ENCODE peak calls at places on chromosomes 12 and 14, in five cellular contexts. One of them, this sample, is unnamed.

GRCh38 chr14:70796551-70796950 is 12.8 kb downstream of the MAP3K9 start:
- DNase-seq in lower leg skin: peak
- DNase-seq in fibroblast of the aortic adventitia: no peak
- DNase-seq in fibroblast of mammary gland: no peak
- DNase-seq in mammary epithelial cell: no peak
- DNase-seq in this sample: no peak

GRCh38 chr12:130706885-130707570 is 9.1 kb downstream of the RIMBP2 start:
- DNase-seq in lower leg skin: peak
- DNase-seq in fibroblast of the aortic adventitia: no peak
- DNase-seq in fibroblast of mammary gland: no peak
- DNase-seq in mammary epithelial cell: no peak
- DNase-seq in this sample: no peak

GRCh38 chr14:101039755-101040138 is 136.2 kb upstream of the RTL1 start:
- DNase-seq in lower leg skin: no peak
- DNase-seq in fibroblast of the aortic adventitia: no peak
- DNase-seq in fibroblast of mammary gland: no peak
- DNase-seq in mammary epithelial cell: no peak
- DNase-seq in this sample: no peak

GRCh38 chr14:32897724-32898064 is 41.0 kb upstream of the NPAS3 start:
- DNase-seq in lower leg skin: no peak
- DNase-seq in fibroblast of the aortic adventitia: no peak
- DNase-seq in fibroblast of mammary gland: no peak
- DNase-seq in mammary epithelial cell: no peak
- DNase-seq in this sample: no peak

GRCh38 chr12:85803231-85803630 is 33.0 kb downstream of the RASSF9 start:
- DNase-seq in lower leg skin: no peak
- DNase-seq in fibroblast of the aortic adventitia: peak
- DNase-seq in fibroblast of mammary gland: no peak
- DNase-seq in mammary epithelial cell: no peak
- DNase-seq in this sample: no peak

GRCh38 chr14:96564389-96564788 is 62.2 kb downstream of the PAPOLA start:
- DNase-seq in lower leg skin: no peak
- DNase-seq in fibroblast of the aortic adventitia: peak
- DNase-seq in fibroblast of mammary gland: peak
- DNase-seq in mammary epithelial cell: no peak
- DNase-seq in this sample: no peak

GRCh38 chr12:124734224-124734788 is 129.4 kb downstream of the SCARB1 start:
- DNase-seq in lower leg skin: no peak
- DNase-seq in fibroblast of the aortic adventitia: no peak
- DNase-seq in fibroblast of mammary gland: no peak
- DNase-seq in mammary epithelial cell: no peak
- DNase-seq in this sample: no peak

GRCh38 chr12:96880220-96880619 is 26.8 kb upstream of the NEDD1 start:
- DNase-seq in lower leg skin: no peak
- DNase-seq in fibroblast of the aortic adventitia: peak
- DNase-seq in fibroblast of mammary gland: peak
- DNase-seq in mammary epithelial cell: no peak
- DNase-seq in this sample: no peak

GRCh38 chr12:76927170-76927784 is 48.5 kb upstream of the CSRP2 start:
- DNase-seq in lower leg skin: no peak
- DNase-seq in fibroblast of the aortic adventitia: peak
- DNase-seq in fibroblast of mammary gland: peak
- DNase-seq in mammary epithelial cell: peak
- DNase-seq in this sample: no peak
- TF ChIP-seq CTCF in lower leg skin: no peak
- TF ChIP-seq CTCF in fibroblast of the aortic adventitia: peak
- TF ChIP-seq CTCF in fibroblast of mammary gland: peak
- TF ChIP-seq CTCF in mammary epithelial cell: peak
- TF ChIP-seq CTCF in this sample: peak

DNA sequence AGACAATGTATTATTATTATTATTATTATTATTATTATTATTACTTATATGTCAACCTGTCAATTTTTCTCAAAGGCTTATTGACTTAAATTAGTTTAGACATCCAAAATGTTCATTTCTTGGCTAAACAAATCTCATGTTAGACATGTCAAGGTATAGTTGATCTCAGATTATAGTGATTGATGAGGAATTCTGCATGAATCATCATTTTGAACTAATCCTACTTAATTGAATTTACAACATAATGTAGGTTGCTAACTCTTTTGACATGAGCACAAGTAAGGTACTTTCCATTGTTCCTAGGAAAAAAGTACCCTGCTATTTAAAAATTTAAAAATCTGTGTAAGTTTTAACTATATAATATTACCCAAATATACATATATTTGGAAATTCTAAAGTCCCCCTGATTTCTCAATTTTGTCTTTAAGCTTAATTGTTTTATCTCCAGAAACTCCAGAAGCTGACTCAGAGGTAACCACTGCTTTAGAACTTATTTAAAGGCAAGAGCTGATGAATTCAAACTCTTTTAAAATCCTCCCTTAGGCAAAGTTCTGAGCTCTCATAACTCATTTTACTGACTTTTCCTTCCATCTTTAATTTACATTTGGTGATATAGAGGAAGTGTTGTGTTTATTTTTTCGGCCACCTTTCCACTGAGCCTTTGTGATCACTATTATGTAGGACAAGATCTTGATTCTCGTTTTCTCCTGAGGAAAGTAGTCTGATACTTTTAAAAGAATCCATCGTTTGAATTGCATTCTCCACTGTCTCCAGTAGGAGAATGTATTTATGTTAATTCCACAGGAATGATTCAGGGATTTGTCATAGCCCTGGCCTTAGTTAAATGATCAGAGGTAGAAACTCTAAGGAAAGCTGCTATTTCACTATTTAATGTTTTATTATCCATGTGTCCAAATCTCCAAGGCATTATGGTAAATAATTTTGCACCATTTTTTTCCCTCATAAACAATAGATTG is 1304.5 kb downstream of the AACS start:
- DNase-seq in lower leg skin: no peak
- DNase-seq in fibroblast of the aortic adventitia: peak
- DNase-seq in fibroblast of mammary gland: peak
- DNase-seq in mammary epithelial cell: no peak
- DNase-seq in this sample: peak
- H3K4me3 ChIP-seq in lower leg skin: no peak
- H3K4me3 ChIP-seq in fibroblast of the aortic adventitia: no peak
- H3K4me3 ChIP-seq in fibroblast of mammary gland: no peak
- H3K4me3 ChIP-seq in mammary epithelial cell: no peak
- H3K4me3 ChIP-seq in this sample: no peak

GRCh38 chr12:49091056-49091835 is 3.4 kb downstream of the DHH start:
- DNase-seq in lower leg skin: no peak
- DNase-seq in fibroblast of the aortic adventitia: no peak
- DNase-seq in fibroblast of mammary gland: no peak
- DNase-seq in mammary epithelial cell: no peak
- DNase-seq in this sample: no peak

GRCh38 chr12:49091836-49092085 is 2.8 kb downstream of the DHH start:
- DNase-seq in lower leg skin: no peak
- DNase-seq in fibroblast of the aortic adventitia: no peak
- DNase-seq in fibroblast of mammary gland: no peak
- DNase-seq in mammary epithelial cell: no peak
- DNase-seq in this sample: peak

GRCh38 chr12:49088190-49088931 is 6.2 kb downstream of the DHH start:
- DNase-seq in lower leg skin: peak
- DNase-seq in fibroblast of the aortic adventitia: peak
- DNase-seq in fibroblast of mammary gland: peak
- DNase-seq in mammary epithelial cell: peak
- DNase-seq in this sample: peak

GRCh38 chr12:49088932-49089330 is 5.7 kb downstream of the DHH start:
- DNase-seq in lower leg skin: no peak
- DNase-seq in fibroblast of the aortic adventitia: no peak
- DNase-seq in fibroblast of mammary gland: no peak
- DNase-seq in mammary epithelial cell: no peak
- DNase-seq in this sample: no peak

DNA sequence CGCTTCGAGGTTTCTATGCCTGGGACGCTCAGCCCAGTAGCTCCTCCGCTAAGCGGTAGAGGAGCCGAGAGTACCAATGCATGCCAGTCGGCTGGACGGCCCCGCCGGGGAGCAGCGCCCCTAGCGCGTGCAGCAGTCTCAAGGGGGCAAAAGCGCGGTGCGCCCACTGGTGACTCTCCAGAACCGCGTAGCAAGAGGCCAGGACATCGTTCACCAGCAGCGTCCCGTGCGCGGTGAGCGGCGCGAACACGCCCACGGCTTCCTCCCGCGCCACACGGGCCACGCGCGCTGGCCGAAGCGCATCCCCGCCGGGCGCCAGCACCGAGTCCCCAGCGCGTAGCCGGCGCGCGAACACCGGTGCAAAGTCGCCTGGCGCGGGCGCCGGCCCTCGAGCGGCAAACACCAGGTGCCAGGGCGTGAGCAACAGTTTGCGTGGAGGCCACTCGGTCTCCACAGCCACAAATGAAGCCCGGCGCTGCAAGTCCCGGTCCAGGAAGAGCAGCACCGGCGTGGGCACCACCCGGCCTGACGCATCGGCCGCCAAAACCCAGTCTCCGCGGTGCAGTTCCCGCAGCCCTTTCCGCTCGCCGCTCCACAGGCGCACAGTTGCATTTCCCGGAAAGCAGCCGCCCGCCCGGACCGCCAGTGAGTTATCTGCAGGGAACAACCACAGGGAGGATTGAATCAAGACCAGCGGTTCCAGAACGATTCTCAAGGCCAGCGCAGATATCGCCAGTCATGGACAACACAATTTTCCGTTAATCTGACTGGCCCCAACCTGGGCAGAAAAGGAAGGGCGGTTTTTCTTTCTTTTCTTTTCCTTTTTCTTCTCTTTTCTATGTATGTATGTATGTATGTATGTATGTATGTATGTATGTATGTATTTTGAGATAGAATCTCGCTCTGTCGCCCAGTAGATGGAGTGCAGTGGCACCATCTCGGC is 4.5 kb downstream of the DHH start:
- DNase-seq in lower leg skin: peak
- DNase-seq in fibroblast of the aortic adventitia: peak
- DNase-seq in fibroblast of mammary gland: peak
- DNase-seq in mammary epithelial cell: peak
- DNase-seq in this sample: peak
- TF ChIP-seq CTCF in lower leg skin: no peak
- TF ChIP-seq CTCF in fibroblast of the aortic adventitia: peak
- TF ChIP-seq CTCF in fibroblast of mammary gland: no peak
- TF ChIP-seq CTCF in mammary epithelial cell: no peak
- TF ChIP-seq CTCF in this sample: peak

DNA sequence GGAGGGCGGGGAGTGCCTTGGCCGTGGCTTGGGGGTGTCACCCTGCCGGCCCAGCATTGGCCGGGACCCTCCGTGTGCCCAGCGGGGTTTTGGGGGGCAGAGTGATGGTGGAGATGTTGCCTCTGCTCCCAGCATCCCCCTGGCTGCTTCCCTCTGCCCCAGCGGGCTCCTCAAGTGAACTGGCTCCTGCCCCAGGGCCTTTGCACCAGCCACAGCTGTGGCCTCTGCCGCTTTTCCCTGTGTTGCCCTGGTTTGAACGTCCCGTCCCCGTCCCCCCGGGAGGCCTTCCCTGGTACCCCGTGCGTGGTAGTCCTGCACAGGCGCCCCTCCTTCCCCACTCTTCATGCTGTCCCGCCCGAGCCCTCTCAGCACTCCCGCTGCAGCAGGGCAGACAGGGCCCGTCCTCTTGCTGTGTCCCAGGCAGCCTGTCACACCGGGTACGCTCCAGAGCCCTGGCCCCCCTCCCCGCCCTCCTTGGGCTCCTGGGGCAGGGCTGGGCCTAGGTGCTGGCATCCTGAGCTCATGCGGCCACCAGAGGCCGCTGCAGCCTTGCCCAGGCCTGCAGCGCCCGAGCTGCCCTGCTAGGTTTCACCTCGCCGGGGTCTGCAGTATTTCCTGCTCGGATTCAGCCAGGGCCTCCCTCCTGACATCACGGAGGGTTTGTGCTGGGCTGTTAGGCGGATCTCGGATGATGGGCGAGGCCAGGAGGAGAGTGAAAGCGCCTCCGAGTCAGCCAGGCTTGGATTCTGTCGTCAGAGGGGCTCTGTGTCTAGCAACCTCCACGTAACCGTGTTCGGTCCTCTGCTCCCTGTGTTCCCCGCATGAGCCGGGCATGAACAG is 9.5 kb downstream of the NOC4L start:
- DNase-seq in lower leg skin: no peak
- DNase-seq in fibroblast of the aortic adventitia: peak
- DNase-seq in fibroblast of mammary gland: peak
- DNase-seq in mammary epithelial cell: peak
- DNase-seq in this sample: peak
- H3K4me3 ChIP-seq in lower leg skin: no peak
- H3K4me3 ChIP-seq in fibroblast of the aortic adventitia: peak
- H3K4me3 ChIP-seq in fibroblast of mammary gland: no peak
- H3K4me3 ChIP-seq in mammary epithelial cell: no peak
- H3K4me3 ChIP-seq in this sample: peak

DNA sequence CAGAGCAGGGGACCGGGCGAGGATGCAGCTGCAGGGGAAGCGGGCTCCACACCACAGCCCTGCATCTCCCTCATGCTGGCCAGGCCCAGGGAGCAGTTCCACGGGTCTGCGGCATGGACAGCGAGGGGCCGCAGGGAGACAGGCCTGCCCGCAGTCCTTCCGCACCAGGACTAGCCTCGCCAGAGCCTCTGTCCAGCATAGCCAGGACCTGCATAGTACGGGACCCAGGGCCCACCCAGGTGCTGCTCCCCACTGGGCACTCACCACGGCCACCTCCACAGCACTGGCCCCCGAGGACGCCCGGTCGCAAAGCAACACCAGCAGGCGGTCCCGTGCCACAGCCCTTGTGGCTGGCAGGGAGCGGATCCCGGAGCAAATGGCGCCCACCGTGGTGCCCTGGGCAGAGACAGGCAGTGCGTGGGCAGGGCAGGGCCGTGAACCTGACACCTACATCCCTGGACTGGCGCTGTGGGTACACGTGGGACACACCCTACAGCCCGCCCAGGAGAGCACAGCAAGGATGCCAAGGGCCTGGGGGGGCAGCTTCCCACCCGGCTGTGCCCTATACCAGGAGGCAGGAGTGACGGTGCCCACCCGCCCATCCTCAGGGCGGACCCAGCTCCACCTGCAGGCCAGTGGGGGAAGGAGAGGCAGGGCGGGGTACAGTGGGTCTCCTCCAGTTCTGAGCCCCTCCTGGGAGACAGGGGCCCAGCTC is 23.8 kb downstream of the JAG2 start:
- DNase-seq in lower leg skin: peak
- DNase-seq in fibroblast of the aortic adventitia: no peak
- DNase-seq in fibroblast of mammary gland: no peak
- DNase-seq in mammary epithelial cell: no peak
- DNase-seq in this sample: no peak
- TF ChIP-seq CTCF in lower leg skin: no peak
- TF ChIP-seq CTCF in fibroblast of the aortic adventitia: no peak
- TF ChIP-seq CTCF in fibroblast of mammary gland: no peak
- TF ChIP-seq CTCF in mammary epithelial cell: no peak
- TF ChIP-seq CTCF in this sample: no peak

DNA sequence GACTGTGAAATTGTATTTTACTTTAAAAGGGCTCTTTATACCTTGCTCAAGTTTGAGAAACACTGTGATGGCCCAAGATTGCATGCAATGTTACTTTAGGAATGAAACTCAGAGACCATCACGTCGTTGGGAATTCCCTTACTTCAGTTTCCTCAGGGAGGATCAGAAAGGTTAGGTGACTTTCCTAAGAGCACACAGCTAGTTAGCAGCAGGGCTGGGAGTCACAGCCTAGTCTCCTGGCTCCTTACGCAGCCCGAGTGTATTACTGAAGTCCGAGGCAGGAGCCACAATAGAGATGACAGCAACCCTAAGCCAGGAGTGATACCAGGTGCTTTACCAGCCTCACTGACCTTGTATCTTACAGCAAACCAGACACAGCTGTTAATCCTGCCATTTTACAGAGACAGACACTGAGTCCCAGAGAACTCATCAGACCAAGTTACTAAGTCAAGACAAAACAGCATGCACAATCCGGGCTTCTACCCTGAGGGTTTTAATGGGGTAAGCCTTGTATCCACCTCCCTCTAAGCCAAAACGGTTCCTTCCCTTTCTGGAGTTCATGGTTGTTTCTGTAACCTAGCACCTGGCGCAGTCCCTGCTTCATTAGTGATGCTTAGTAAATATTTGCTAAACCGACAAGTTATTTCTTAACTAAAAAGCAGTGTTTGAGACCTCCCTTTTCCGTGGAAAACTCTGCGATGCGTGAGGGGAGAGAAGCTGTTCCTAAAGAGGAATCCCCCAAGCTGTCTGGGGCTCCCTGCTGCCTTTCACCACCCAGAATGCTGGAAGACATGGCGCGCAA is 66.9 kb downstream of the RBM19 start:
- DNase-seq in lower leg skin: no peak
- DNase-seq in fibroblast of the aortic adventitia: no peak
- DNase-seq in fibroblast of mammary gland: no peak
- DNase-seq in mammary epithelial cell: no peak
- DNase-seq in this sample: no peak
- H3K4me3 ChIP-seq in lower leg skin: no peak
- H3K4me3 ChIP-seq in fibroblast of the aortic adventitia: no peak
- H3K4me3 ChIP-seq in fibroblast of mammary gland: no peak
- H3K4me3 ChIP-seq in mammary epithelial cell: no peak
- H3K4me3 ChIP-seq in this sample: no peak